ENCODE peak calls at places on chromosomes 7 and 10, in five cellular contexts. One of them, this sample, is unnamed.

GRCh38 chr7:158782638-158783490 is 46.4 kb downstream of the ESYT2 start:
- DNase-seq in cardiac fibroblast: peak
- DNase-seq in NCI-H1092: no peak
- DNase-seq in fibroblast of villous mesenchyme: peak
- DNase-seq in T-helper 2 cell: no peak
- DNase-seq in this sample: peak

GRCh38 chr10:79434816-79435215 is 10.6 kb downstream of the ZCCHC24 start:
- DNase-seq in T-helper 2 cell: no peak
- DNase-seq in fibroblast of villous mesenchyme: peak
- DNase-seq in NCI-H1092: no peak
- DNase-seq in cardiac fibroblast: peak
- DNase-seq in this sample: peak

GRCh38 chr10:131778842-131779241 is 122.0 kb upstream of the PPP2R2D start:
- DNase-seq in cardiac fibroblast: no peak
- DNase-seq in T-helper 2 cell: no peak
- DNase-seq in fibroblast of villous mesenchyme: no peak
- DNase-seq in NCI-H1092: no peak
- DNase-seq in this sample: no peak

GRCh38 chr7:64997164-64997908 is 6.5 kb upstream of the ZNF117 start:
- DNase-seq in cardiac fibroblast: no peak
- DNase-seq in fibroblast of villous mesenchyme: no peak
- DNase-seq in NCI-H1092: no peak
- DNase-seq in T-helper 2 cell: no peak
- DNase-seq in this sample: no peak

GRCh38 chr7:127876393-127876792 is 154.8 kb downstream of the LRRC4 start:
- DNase-seq in cardiac fibroblast: peak
- DNase-seq in fibroblast of villous mesenchyme: peak
- DNase-seq in NCI-H1092: no peak
- DNase-seq in T-helper 2 cell: no peak
- DNase-seq in this sample: no peak

GRCh38 chr10:18104223-18104872 is 35.9 kb upstream of the CACNB2 start:
- DNase-seq in T-helper 2 cell: no peak
- DNase-seq in NCI-H1092: peak
- DNase-seq in cardiac fibroblast: peak
- DNase-seq in fibroblast of villous mesenchyme: peak
- DNase-seq in this sample: peak

GRCh38 chr10:24382596-24382978 is 173.6 kb downstream of the KIAA1217 start:
- DNase-seq in cardiac fibroblast: no peak
- DNase-seq in T-helper 2 cell: no peak
- DNase-seq in NCI-H1092: no peak
- DNase-seq in fibroblast of villous mesenchyme: no peak
- DNase-seq in this sample: no peak

GRCh38 chr10:85012305-85012704 is 683.9 kb downstream of the CCSER2 start:
- DNase-seq in fibroblast of villous mesenchyme: no peak
- DNase-seq in T-helper 2 cell: no peak
- DNase-seq in NCI-H1092: no peak
- DNase-seq in cardiac fibroblast: no peak
- DNase-seq in this sample: no peak

GRCh38 chr10:95478935-95479334 is 82.2 kb downstream of the SORBS1 start:
- DNase-seq in NCI-H1092: no peak
- DNase-seq in T-helper 2 cell: no peak
- DNase-seq in fibroblast of villous mesenchyme: no peak
- DNase-seq in cardiac fibroblast: peak
- DNase-seq in this sample: no peak

GRCh38 chr7:35676211-35676610 is 18.7 kb downstream of the HERPUD2 start:
- DNase-seq in fibroblast of villous mesenchyme: no peak
- DNase-seq in NCI-H1092: no peak
- DNase-seq in T-helper 2 cell: no peak
- DNase-seq in cardiac fibroblast: no peak
- DNase-seq in this sample: no peak

GRCh38 chr10:33609546-33609945 is 275.1 kb upstream of the NRP1 start:
- DNase-seq in NCI-H1092: no peak
- DNase-seq in fibroblast of villous mesenchyme: no peak
- DNase-seq in T-helper 2 cell: no peak
- DNase-seq in cardiac fibroblast: no peak
- DNase-seq in this sample: no peak

GRCh38 chr10:12348870-12349627 is at the start of gene CAMK1D:
- DNase-seq in fibroblast of villous mesenchyme: peak
- DNase-seq in NCI-H1092: no peak
- DNase-seq in T-helper 2 cell: peak
- DNase-seq in cardiac fibroblast: peak
- DNase-seq in this sample: peak